ENCODE peak calls at places on chromosome 21, in five cellular contexts. C is K562, Y is H1, K is HepG2, A is GM12878. R is an unnamed sample.

GRCh38 chr21:26849428-26850115 is 4.4 kb upstream of the ADAMTS1 start:
- DNase-seq in C (peak), Y (no peak), K (peak), A (no peak), R (peak)

GRCh38 chr21:40315647-40316046 is 448.4 kb downstream of the PCP4 start:
- DNase-seq in C (no peak), Y (no peak), K (no peak), A (no peak), R (no peak)

GRCh38 chr21:40797881-40798280 is 49.1 kb downstream of the DSCAM start:
- DNase-seq in C (no peak), Y (no peak), K (no peak), A (no peak), R (no peak)

GRCh38 chr21:21029159-21029558 is 30.9 kb downstream of the NCAM2 start:
- DNase-seq in C (no peak), Y (no peak), K (no peak), A (no peak), R (peak)

GRCh38 chr21:42582422-42583149 is 68.9 kb downstream of the SLC37A1 start:
- DNase-seq in C (no peak), Y (no peak), K (no peak), A (no peak), R (no peak)

GRCh38 chr21:39660191-39660590 is 47.5 kb downstream of the B3GALT5 start:
- DNase-seq in C (no peak), Y (no peak), K (no peak), A (no peak), R (no peak)

GRCh38 chr21:25424045-25424444 is 183.2 kb downstream of the MRPL39 start:
- DNase-seq in C (no peak), Y (no peak), K (no peak), A (no peak), R (no peak)

GRCh38 chr21:39637971-39638628 is 25.4 kb downstream of the B3GALT5 start:
- DNase-seq in C (no peak), Y (no peak), K (no peak), A (no peak), R (no peak)

GRCh38 chr21:45695086-45695485 is 51.6 kb downstream of the PCBP3 start:
- DNase-seq in C (no peak), Y (peak), K (peak), A (no peak), R (peak)
- TF ChIP-seq CTCF in C (no peak), Y (peak), K (peak), A (no peak), R (peak)

DNA sequence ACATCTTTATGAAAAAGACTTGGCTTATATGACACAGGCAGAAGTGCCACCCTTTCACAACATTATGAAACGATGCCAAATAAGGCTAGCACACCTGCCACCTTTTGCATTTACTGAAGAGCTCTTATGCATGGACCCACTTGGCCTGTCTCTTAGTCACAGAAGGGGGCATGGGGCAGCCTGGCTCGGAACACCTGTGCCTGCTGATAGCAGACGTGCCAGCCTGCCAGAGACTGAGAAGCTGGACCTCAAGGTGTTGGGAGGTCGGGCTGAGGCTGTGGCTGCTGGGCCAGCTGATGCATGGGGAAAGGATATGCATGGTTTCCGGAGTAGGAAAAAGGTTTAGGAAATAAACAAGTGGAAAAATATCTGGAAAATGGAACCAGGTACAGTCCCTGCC is 21.5 kb downstream of the RCAN1 start:
- DNase-seq in C (no peak), Y (no peak), K (no peak), A (no peak), R (no peak)
- TF ChIP-seq CREB1 in C (no peak), Y (no peak), K (no peak), A (no peak), R (no peak)

DNA sequence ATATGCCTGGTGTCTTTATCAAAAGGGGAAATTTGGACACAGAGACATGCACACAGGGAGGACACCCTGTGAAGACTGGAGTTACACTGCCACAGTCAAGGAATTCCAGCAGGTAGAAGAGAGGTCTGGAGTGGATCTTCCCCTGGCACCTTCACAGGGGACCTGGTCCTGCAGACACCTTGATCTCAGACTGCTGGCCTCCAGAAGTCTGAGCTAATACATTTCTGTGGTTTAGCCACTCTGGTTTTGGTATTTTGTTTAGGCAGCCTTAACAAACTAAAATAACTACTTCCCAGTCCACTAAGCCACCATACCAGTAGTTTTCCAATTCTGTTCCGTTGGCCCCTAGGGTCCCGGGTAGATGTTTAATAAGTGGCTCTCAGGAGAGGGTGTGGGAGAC is 164.7 kb downstream of the SETD4 start:
- DNase-seq in C (no peak), Y (no peak), K (no peak), A (no peak), R (no peak)
- H2AFZ ChIP-seq in C (no peak), Y (no peak), K (no peak), A (no peak), R (no peak)

DNA sequence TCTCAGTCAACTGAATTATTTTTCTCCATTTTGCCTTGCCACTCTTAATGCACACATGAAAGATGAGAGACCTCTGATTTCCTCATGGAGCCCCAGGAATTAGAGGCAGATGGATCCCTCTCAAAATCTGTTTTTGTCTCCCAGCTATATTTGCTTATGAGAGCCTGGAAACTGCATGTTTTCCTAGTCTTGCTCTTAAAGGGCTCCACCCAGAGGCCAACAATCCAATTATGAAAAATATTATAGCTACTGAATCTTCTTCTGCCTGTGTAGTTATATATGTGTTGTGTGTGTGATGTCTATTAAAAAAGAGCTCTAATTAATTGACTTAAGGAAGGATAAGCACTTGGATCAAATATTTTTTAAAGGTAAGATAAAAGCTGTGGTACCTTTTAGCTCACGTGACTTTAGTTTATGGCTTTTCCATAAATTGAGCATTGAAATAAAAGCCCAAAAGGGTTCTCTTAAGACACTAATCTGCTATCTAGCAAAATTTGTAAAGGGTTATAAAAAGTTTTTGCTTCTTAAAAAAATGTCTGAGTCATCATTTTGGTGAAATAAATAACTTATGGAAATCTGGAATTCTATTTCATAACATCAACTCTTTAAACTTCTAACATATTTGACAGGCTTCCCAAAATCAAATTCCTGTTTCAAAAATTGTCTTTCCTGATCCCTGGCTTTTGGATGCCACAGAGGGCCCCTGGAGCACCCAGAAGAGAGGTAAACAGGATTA is 31.2 kb upstream of the TSPEAR start:
- DNase-seq in C (no peak), Y (no peak), K (peak), A (no peak), R (no peak)
- TF ChIP-seq CTCF in C (peak), Y (no peak), K (peak), A (peak), R (peak)

GRCh38 chr21:38377165-38378093 is 120.6 kb downstream of the KCNJ15 start:
- DNase-seq in C (no peak), Y (no peak), K (no peak), A (no peak), R (no peak)
- TF ChIP-seq CREB1 in C (no peak), Y (no peak), K (no peak), A (no peak), R (no peak)

GRCh38 chr21:17900281-17900989 is 81.3 kb upstream of the C21orf91 start:
- DNase-seq in C (no peak), Y (no peak), K (no peak), A (no peak), R (peak)
- H2AFZ ChIP-seq in C (peak), Y (no peak), K (no peak), A (no peak), R (peak)

GRCh38 chr21:37386151-37386550 is 19.6 kb downstream of the DYRK1A start:
- DNase-seq in C (no peak), Y (no peak), K (no peak), A (no peak), R (no peak)

GRCh38 chr21:37384416-37384815 is 17.8 kb downstream of the DYRK1A start:
- DNase-seq in C (no peak), Y (no peak), K (no peak), A (no peak), R (no peak)

GRCh38 chr21:37383066-37383465 is 16.5 kb downstream of the DYRK1A start:
- DNase-seq in C (no peak), Y (no peak), K (no peak), A (no peak), R (peak)

GRCh38 chr21:37383784-37384311 is 17.3 kb downstream of the DYRK1A start:
- DNase-seq in C (no peak), Y (no peak), K (no peak), A (no peak), R (no peak)

GRCh38 chr21:37385179-37385765 is 18.7 kb downstream of the DYRK1A start:
- DNase-seq in C (no peak), Y (no peak), K (no peak), A (no peak), R (no peak)
- TF ChIP-seq CTCF in C (no peak), Y (no peak), K (no peak), A (no peak), R (no peak)

GRCh38 chr21:35142036-35142825 is 93.1 kb upstream of the RUNX1 start:
- DNase-seq in C (no peak), Y (no peak), K (no peak), A (no peak), R (no peak)
- TF ChIP-seq CREB1 in C (no peak), Y (no peak), K (no peak), A (no peak), R (no peak)